ENCODE peak calls at places on chromosome 2, in eight cellular contexts. I, C, A, U, X, L, S and K are unnamed samples.

GRCh38 chr2:231692847-231693246 is 15.5 kb upstream of the PTMA start:
- DNase-seq in I (no peak), C (no peak), A (no peak), U (no peak), X (no peak), L (no peak), S (no peak), K (no peak)

GRCh38 chr2:29563697-29564096 is 357.7 kb downstream of the ALK start:
- DNase-seq in I (no peak), C (no peak), A (no peak), U (no peak), X (no peak), L (no peak), S (no peak), K (no peak)

GRCh38 chr2:64021578-64021977 is 2.4 kb upstream of the VPS54 start:
- DNase-seq in I (peak), C (no peak), A (no peak), U (no peak), X (peak), L (no peak), S (no peak), K (no peak)

GRCh38 chr2:150469706-150470105 is 17.8 kb downstream of the RND3 start:
- DNase-seq in I (peak), C (no peak), A (no peak), U (no peak), X (no peak), L (no peak), S (no peak), K (no peak)

GRCh38 chr2:109715302-109715937 is 78.7 kb upstream of the RGPD5 start:
- DNase-seq in I (no peak), C (no peak), A (no peak), U (peak), X (peak), L (no peak), S (no peak), K (peak)

GRCh38 chr2:98912957-98913915 is 22.8 kb downstream of the CRACDL start:
- DNase-seq in I (no peak), C (no peak), A (no peak), U (no peak), X (peak), L (no peak), S (no peak), K (peak)

GRCh38 chr2:113700186-113700841 is 56.1 kb downstream of the SLC35F5 start:
- DNase-seq in I (no peak), C (no peak), A (peak), U (no peak), X (no peak), L (no peak), S (peak), K (no peak)

GRCh38 chr2:43100883-43101662 is 125.3 kb downstream of the ZFP36L2 start:
- DNase-seq in I (peak), C (peak), A (no peak), U (peak), X (peak), L (no peak), S (peak), K (no peak)

GRCh38 chr2:104851236-104852160 is 2.4 kb upstream of the POU3F3 start:
- DNase-seq in I (no peak), C (no peak), A (no peak), U (no peak), X (no peak), L (no peak), S (no peak), K (no peak)

GRCh38 chr2:239087041-239087710 is 239.3 kb downstream of the TWIST2 start:
- DNase-seq in I (no peak), C (no peak), A (no peak), U (no peak), X (no peak), L (no peak), S (no peak), K (no peak)

GRCh38 chr2:9967053-9967775 is 15.7 kb downstream of the GRHL1 start:
- DNase-seq in I (no peak), C (no peak), A (no peak), U (no peak), X (peak), L (no peak), S (no peak), K (peak)

GRCh38 chr2:98850074-98850473 is 86.0 kb downstream of the CRACDL start:
- DNase-seq in I (no peak), C (no peak), A (no peak), U (no peak), X (no peak), L (no peak), S (no peak), K (no peak)

GRCh38 chr2:162317910-162318279 is 589 bp downstream of the IFIH1 start:
- DNase-seq in I (peak), C (no peak), A (no peak), U (peak), X (peak), L (no peak), S (peak), K (peak)

GRCh38 chr2:30978044-30978443 is 160.2 kb downstream of the GALNT14 start:
- DNase-seq in I (no peak), C (no peak), A (no peak), U (no peak), X (peak), L (no peak), S (no peak), K (no peak)

GRCh38 chr2:60358471-60358870 is 195.0 kb downstream of the BCL11A start:
- DNase-seq in I (no peak), C (no peak), A (no peak), U (no peak), X (no peak), L (no peak), S (no peak), K (no peak)
- TF ChIP-seq CTCF in I (no peak), C (no peak), A (no peak), U (no peak), X (no peak), L (no peak), S (no peak), K (no peak)

GRCh38 chr2:163474319-163474744 is 261.5 kb downstream of the FIGN start:
- DNase-seq in I (no peak), C (no peak), A (no peak), U (no peak), X (no peak), L (no peak), S (no peak), K (no peak)
- TF ChIP-seq CTCF in I (no peak), C (no peak), A (no peak), U (no peak), X (no peak), L (no peak), S (no peak), K (no peak)

GRCh38 chr2:6845903-6846302 is 19.8 kb downstream of the CMPK2 start:
- DNase-seq in I (no peak), C (no peak), A (no peak), U (no peak), X (no peak), L (no peak), S (no peak), K (no peak)
- TF ChIP-seq CTCF in I (no peak), C (no peak), A (peak), U (no peak), X (no peak), L (no peak), S (no peak), K (no peak)

DNA sequence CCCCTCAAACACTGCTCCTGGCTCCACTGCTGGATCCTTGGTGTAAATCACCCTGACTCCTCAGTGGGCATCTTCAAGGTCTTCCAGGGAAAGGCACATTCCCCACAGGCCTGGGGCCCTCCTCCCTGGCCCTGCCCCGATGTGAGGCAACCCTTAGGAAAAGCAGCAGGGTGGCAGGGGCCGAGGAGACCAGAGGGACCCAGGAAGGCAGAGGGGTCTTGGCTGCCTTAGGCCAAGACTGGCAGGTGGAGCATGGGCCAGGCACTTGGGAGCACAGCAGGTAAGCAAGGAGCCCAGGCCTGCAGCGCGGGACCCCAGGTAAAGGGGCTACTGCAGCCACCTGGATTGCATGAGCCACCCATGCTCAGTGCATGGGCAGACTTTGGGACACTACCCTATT is 96.9 kb downstream of the GYPC start:
- DNase-seq in I (no peak), C (no peak), A (no peak), U (no peak), X (no peak), L (peak), S (no peak), K (no peak)
- TF ChIP-seq CTCF in I (no peak), C (no peak), A (no peak), U (no peak), X (no peak), L (no peak), S (no peak), K (no peak)

GRCh38 chr2:96547203-96547641 is 10.7 kb downstream of the ARID5A start:
- DNase-seq in I (no peak), C (no peak), A (no peak), U (no peak), X (no peak), L (no peak), S (no peak), K (no peak)
- TF ChIP-seq CTCF in I (no peak), C (no peak), A (no peak), U (no peak), X (no peak), L (no peak), S (no peak), K (no peak)